ENCODE peak calls at places on chromosomes 4 and X, in nine cellular contexts. One of them, this sample, is unnamed.

GRCh38 chr4:61336488-61336887 is 136.4 kb downstream of the ADGRL3 start:
- DNase-seq in RWPE1: no peak
- DNase-seq in tibial nerve: no peak
- DNase-seq in stimulated activated CD8-positive, alpha-beta memory T cell treated with anti-CD3 and anti-CD28 coated beads, Interleukin-7, amount 100 ng/mL, for 1 hour: no peak
- DNase-seq in uterus: no peak
- DNase-seq in AG09319: no peak
- DNase-seq in adipocyte: no peak
- DNase-seq in fibroblast of lung: no peak
- DNase-seq in CD8-positive, alpha-beta memory T cell: no peak
- DNase-seq in this sample: no peak

GRCh38 chr4:186755550-186756519 is 32.2 kb upstream of the FAT1 start:
- DNase-seq in RWPE1: no peak
- DNase-seq in tibial nerve: no peak
- DNase-seq in stimulated activated CD8-positive, alpha-beta memory T cell treated with anti-CD3 and anti-CD28 coated beads, Interleukin-7, amount 100 ng/mL, for 1 hour: no peak
- DNase-seq in uterus: no peak
- DNase-seq in AG09319: no peak
- DNase-seq in adipocyte: no peak
- DNase-seq in fibroblast of lung: no peak
- DNase-seq in CD8-positive, alpha-beta memory T cell: no peak
- DNase-seq in this sample: no peak

GRCh38 chrX:36961590-36961989 is 46.6 kb upstream of the FAM47C start:
- DNase-seq in RWPE1: no peak
- DNase-seq in tibial nerve: no peak
- DNase-seq in stimulated activated CD8-positive, alpha-beta memory T cell treated with anti-CD3 and anti-CD28 coated beads, Interleukin-7, amount 100 ng/mL, for 1 hour: no peak
- DNase-seq in uterus: no peak
- DNase-seq in AG09319: no peak
- DNase-seq in adipocyte: no peak
- DNase-seq in fibroblast of lung: no peak
- DNase-seq in CD8-positive, alpha-beta memory T cell: no peak
- DNase-seq in this sample: no peak

GRCh38 chr4:44287505-44287904 is 161.1 kb downstream of the KCTD8 start:
- DNase-seq in RWPE1: no peak
- DNase-seq in tibial nerve: no peak
- DNase-seq in stimulated activated CD8-positive, alpha-beta memory T cell treated with anti-CD3 and anti-CD28 coated beads, Interleukin-7, amount 100 ng/mL, for 1 hour: no peak
- DNase-seq in uterus: no peak
- DNase-seq in AG09319: no peak
- DNase-seq in adipocyte: no peak
- DNase-seq in fibroblast of lung: no peak
- DNase-seq in CD8-positive, alpha-beta memory T cell: no peak
- DNase-seq in this sample: no peak

GRCh38 chr4:2269618-2270163 is 7.8 kb upstream of the MXD4 start:
- DNase-seq in RWPE1: no peak
- DNase-seq in tibial nerve: no peak
- DNase-seq in stimulated activated CD8-positive, alpha-beta memory T cell treated with anti-CD3 and anti-CD28 coated beads, Interleukin-7, amount 100 ng/mL, for 1 hour: no peak
- DNase-seq in uterus: no peak
- DNase-seq in AG09319: no peak
- DNase-seq in adipocyte: no peak
- DNase-seq in fibroblast of lung: no peak
- DNase-seq in CD8-positive, alpha-beta memory T cell: no peak
- DNase-seq in this sample: no peak

GRCh38 chr4:147693202-147693601 is 9.2 kb upstream of the PRMT9 start:
- DNase-seq in RWPE1: no peak
- DNase-seq in tibial nerve: no peak
- DNase-seq in stimulated activated CD8-positive, alpha-beta memory T cell treated with anti-CD3 and anti-CD28 coated beads, Interleukin-7, amount 100 ng/mL, for 1 hour: no peak
- DNase-seq in uterus: no peak
- DNase-seq in AG09319: no peak
- DNase-seq in adipocyte: no peak
- DNase-seq in fibroblast of lung: no peak
- DNase-seq in CD8-positive, alpha-beta memory T cell: no peak
- DNase-seq in this sample: no peak

GRCh38 chr4:142845293-142846070 is 619 bp downstream of the INPP4B start:
- DNase-seq in RWPE1: no peak
- DNase-seq in tibial nerve: no peak
- DNase-seq in stimulated activated CD8-positive, alpha-beta memory T cell treated with anti-CD3 and anti-CD28 coated beads, Interleukin-7, amount 100 ng/mL, for 1 hour: no peak
- DNase-seq in uterus: peak
- DNase-seq in AG09319: no peak
- DNase-seq in adipocyte: peak
- DNase-seq in fibroblast of lung: peak
- DNase-seq in CD8-positive, alpha-beta memory T cell: no peak
- DNase-seq in this sample: no peak

GRCh38 chr4:142480244-142480643 is 365.9 kb downstream of the INPP4B start:
- DNase-seq in RWPE1: no peak
- DNase-seq in tibial nerve: no peak
- DNase-seq in stimulated activated CD8-positive, alpha-beta memory T cell treated with anti-CD3 and anti-CD28 coated beads, Interleukin-7, amount 100 ng/mL, for 1 hour: no peak
- DNase-seq in uterus: no peak
- DNase-seq in AG09319: no peak
- DNase-seq in adipocyte: peak
- DNase-seq in fibroblast of lung: peak
- DNase-seq in CD8-positive, alpha-beta memory T cell: no peak
- DNase-seq in this sample: no peak

GRCh38 chr4:112327950-112328349 is 30.8 kb downstream of the ALPK1 start:
- DNase-seq in RWPE1: peak
- DNase-seq in tibial nerve: no peak
- DNase-seq in stimulated activated CD8-positive, alpha-beta memory T cell treated with anti-CD3 and anti-CD28 coated beads, Interleukin-7, amount 100 ng/mL, for 1 hour: no peak
- DNase-seq in uterus: no peak
- DNase-seq in AG09319: peak
- DNase-seq in adipocyte: peak
- DNase-seq in fibroblast of lung: peak
- DNase-seq in CD8-positive, alpha-beta memory T cell: no peak
- DNase-seq in this sample: no peak

GRCh38 chr4:141352775-141353544 is 132.3 kb downstream of the ZNF330 start:
- DNase-seq in RWPE1: no peak
- DNase-seq in tibial nerve: no peak
- DNase-seq in stimulated activated CD8-positive, alpha-beta memory T cell treated with anti-CD3 and anti-CD28 coated beads, Interleukin-7, amount 100 ng/mL, for 1 hour: no peak
- DNase-seq in uterus: no peak
- DNase-seq in AG09319: no peak
- DNase-seq in adipocyte: peak
- DNase-seq in fibroblast of lung: peak
- DNase-seq in CD8-positive, alpha-beta memory T cell: no peak
- DNase-seq in this sample: no peak

GRCh38 chr4:134708616-134709015 is 507.0 kb upstream of the PABPC4L start:
- DNase-seq in RWPE1: no peak
- DNase-seq in tibial nerve: no peak
- DNase-seq in stimulated activated CD8-positive, alpha-beta memory T cell treated with anti-CD3 and anti-CD28 coated beads, Interleukin-7, amount 100 ng/mL, for 1 hour: no peak
- DNase-seq in uterus: no peak
- DNase-seq in AG09319: no peak
- DNase-seq in adipocyte: no peak
- DNase-seq in fibroblast of lung: no peak
- DNase-seq in CD8-positive, alpha-beta memory T cell: no peak
- DNase-seq in this sample: no peak